ENCODE peak calls at places on chromosomes 6 and 20, in nine cellular contexts. X is stimulated activated CD4-positive, alpha-beta T cell treated with anti-CD3 and anti-CD28 coated beads, Interleukin-2, amount 100 ng/mL, for 48 hours; W is stimulated activated naive CD4-positive, alpha-beta T cell treated with Interleukin-2 at 50 U/mL for 16 hours; E is hepatocyte; Z is NCI-H345; I is H9; L is AG20443; G is activated naive CD4-positive, alpha-beta T cell; A is progenitor cell of endocrine pancreas. F is an unnamed sample.

GRCh38 chr6:79538481-79538971 is 1.3 kb upstream of the LCA5 start:
- DNase-seq in W (no peak), X (no peak), E (no peak), G (no peak), A (no peak), I (no peak), Z (peak; percentile 15), L (no peak), F (no peak)

GRCh38 chr20:10217517-10218410 is 866 bp upstream of the SNAP25 start:
- DNase-seq in X (no peak), E (peak; percentile 86), I (peak; percentile 81), W (no peak), Z (peak; percentile 26), A (peak; percentile 32), G (no peak), L (peak; percentile 48), F (no peak)

GRCh38 chr6:15329154-15329781 is 83.4 kb downstream of the JARID2 start:
- DNase-seq in X (no peak), A (no peak), L (peak; percentile 92), G (no peak), W (no peak), E (no peak), Z (no peak), I (no peak), F (no peak)

GRCh38 chr6:169689247-169689646 is 12.6 kb downstream of the WDR27 start:
- DNase-seq in L (no peak), E (no peak), W (no peak), X (no peak), A (no peak), Z (no peak), I (no peak), G (no peak), F (no peak)

GRCh38 chr6:14270925-14271791 is 153.6 kb downstream of the CD83 start:
- DNase-seq in X (peak; percentile 35), Z (no peak), W (peak; percentile 41), I (no peak), E (no peak), G (peak; percentile 20), L (peak; percentile 93), A (no peak), F (no peak)

GRCh38 chr20:45254867-45255266 is 503 bp upstream of the SLPI start:
- DNase-seq in I (no peak), W (no peak), L (peak; percentile 57), Z (no peak), G (no peak), E (peak; percentile 43), X (no peak), A (no peak), F (peak; percentile 37)

GRCh38 chr20:32764000-32764960 is 2.1 kb downstream of the DNMT3B start:
- DNase-seq in E (no peak), A (no peak), G (no peak), W (no peak), I (peak; percentile 92), X (no peak), L (no peak), Z (no peak), F (no peak)

GRCh38 chr6:163415176-163415619 is 680 bp downstream of the QKI start:
- DNase-seq in W (no peak), I (no peak), G (no peak), Z (no peak), A (no peak), X (peak; percentile 12), E (no peak), L (no peak), F (no peak)

GRCh38 chr6:139846538-139847321 is 472.3 kb upstream of the CITED2 start:
- DNase-seq in W (no peak), E (peak; percentile 54), G (no peak), A (no peak), I (peak; percentile 41), Z (no peak), X (no peak), L (no peak), F (no peak)

GRCh38 chr20:45342863-45343444 is 5.3 kb downstream of the SDC4 start:
- DNase-seq in E (no peak), L (no peak), W (no peak), G (no peak), Z (no peak), I (no peak), X (no peak), A (no peak), F (no peak)

GRCh38 chr6:24858154-24858801 is 59.6 kb upstream of the ARMH2 start:
- DNase-seq in L (peak; percentile 54), E (no peak), X (no peak), G (no peak), W (peak; percentile 6), Z (no peak), A (no peak), I (no peak), F (no peak)

GRCh38 chr20:54067606-54068174 is 2.7 kb downstream of the BCAS1 start:
- DNase-seq in G (no peak), L (peak; percentile 59), A (peak; percentile 60), Z (peak; percentile 3), X (no peak), W (no peak), E (peak; percentile 92), I (peak; percentile 43), F (peak; percentile 99)

GRCh38 chr20:60011512-60012507 is 53.6 kb downstream of the CDH26 start:
- DNase-seq in E (no peak), G (no peak), A (no peak), L (no peak), X (no peak), W (no peak), Z (peak; percentile 10), I (no peak), F (no peak)

GRCh38 chr20:2137552-2138201 is 36.0 kb downstream of the STK35 start:
- DNase-seq in Z (no peak), L (peak; percentile 91), I (no peak), E (no peak), A (no peak), X (no peak), W (no peak), G (no peak), F (no peak)

GRCh38 chr6:125790403-125791150 is at the start of gene NCOA7:
- DNase-seq in E (peak; percentile 86), W (peak; percentile 75), I (peak; percentile 80), A (peak; percentile 56), G (peak; percentile 77), X (peak; percentile 63), Z (peak; percentile 86), L (peak; percentile 90), F (peak; percentile 65)

GRCh38 chr6:35973670-35974222 is 50.7 kb downstream of the SLC26A8 start:
- DNase-seq in X (peak; percentile 19), L (no peak), E (peak; percentile 78), Z (no peak), I (no peak), W (no peak), A (no peak), G (no peak), F (peak; percentile 93)

GRCh38 chr6:113980937-113981554 is 10.1 kb upstream of the HDAC2 start:
- DNase-seq in I (peak; percentile 69), Z (peak; percentile 39), E (peak; percentile 54), W (no peak), L (peak; percentile 37), X (no peak), G (no peak), A (no peak), F (peak; percentile 45)

GRCh38 chr6:133241088-133241900 is at the start of gene EYA4:
- DNase-seq in L (peak; percentile 32), X (no peak), Z (no peak), E (peak; percentile 27), I (peak; percentile 52), A (peak; percentile 17), G (no peak), W (no peak), F (no peak)

GRCh38 chr20:19077370-19078220 is 134.8 kb upstream of the SLC24A3 start:
- DNase-seq in Z (no peak), G (no peak), I (no peak), E (no peak), A (no peak), X (no peak), W (no peak), L (no peak), F (no peak)

GRCh38 chr20:17357238-17357637 is 130.4 kb downstream of the PCSK2 start:
- DNase-seq in X (no peak), I (no peak), Z (peak; percentile 43), A (no peak), W (no peak), L (no peak), G (no peak), E (no peak), F (no peak)

GRCh38 chr6:11251553-11252358 is 19.3 kb upstream of the NEDD9 start:
- DNase-seq in X (no peak), W (no peak), L (peak; percentile 48), E (peak; percentile 35), I (no peak), A (no peak), Z (no peak), G (no peak), F (peak; percentile 84)

GRCh38 chr6:23181301-23182110 is 612.1 kb downstream of the HDGFL1 start:
- DNase-seq in E (no peak), L (no peak), A (no peak), W (no peak), X (no peak), G (no peak), Z (peak; percentile 44), I (no peak), F (no peak)

GRCh38 chr20:35091808-35092523 is 641 bp downstream of the TRPC4AP start:
- DNase-seq in L (peak; percentile 31), I (no peak), G (no peak), E (peak; percentile 31), A (no peak), Z (peak; percentile 23), W (no peak), X (no peak), F (peak; percentile 44)

GRCh38 chr6:136784910-136785746 is 7.1 kb downstream of the MAP3K5 start:
- DNase-seq in G (peak; percentile 27), A (no peak), W (peak; percentile 30), Z (no peak), E (no peak), X (peak; percentile 34), L (no peak), I (no peak), F (no peak)

GRCh38 chr6:28809947-28810654 is 113.7 kb downstream of the TRIM27 start:
- DNase-seq in X (no peak), A (no peak), W (no peak), L (no peak), Z (no peak), E (no peak), I (peak; percentile 64), G (no peak), F (no peak)

GRCh38 chr6:89944826-89945407 is 50.6 kb downstream of the GJA10 start:
- DNase-seq in Z (no peak), W (no peak), L (no peak), I (no peak), G (no peak), X (no peak), E (no peak), A (no peak), F (peak; percentile 4)

GRCh38 chr6:145310116-145310515 is 425.2 kb downstream of the EPM2A start:
- DNase-seq in A (no peak), G (no peak), E (no peak), L (peak; percentile 45), I (no peak), Z (no peak), X (no peak), W (no peak), F (no peak)

GRCh38 chr6:42925248-42925857 is 3.9 kb upstream of the CNPY3 start:
- DNase-seq in A (no peak), E (no peak), I (peak; percentile 73), W (no peak), Z (no peak), G (no peak), L (no peak), X (no peak), F (no peak)

GRCh38 chr6:165962361-165962760 is 205.3 kb downstream of the TBXT start:
- DNase-seq in E (no peak), Z (no peak), W (no peak), L (no peak), G (no peak), A (no peak), X (no peak), I (no peak), F (no peak)

GRCh38 chr6:162063666-162064065 is 663.9 kb downstream of the PRKN start:
- DNase-seq in Z (no peak), X (no peak), A (no peak), G (no peak), W (no peak), I (no peak), E (no peak), L (no peak), F (no peak)

GRCh38 chr6:75550544-75551167 is 51.0 kb upstream of the SENP6 start:
- DNase-seq in Z (no peak), X (no peak), I (no peak), A (no peak), E (no peak), L (no peak), G (no peak), W (no peak), F (no peak)